ENCODE peak calls at places on chromosomes 5 and 9, in nine cellular contexts. One of them, this sample, is unnamed.

GRCh38 chr5:97094579-97095317 is 47.7 kb downstream of the LIX1 start:
- DNase-seq in upper lobe of right lung: no peak
- DNase-seq in cardiac muscle cell: no peak
- DNase-seq in tibial artery: no peak
- DNase-seq in IMR-90: no peak
- DNase-seq in progenitor cell of endocrine pancreas: no peak
- DNase-seq in AG10803: no peak
- DNase-seq in GM13977: peak; percentile 79
- DNase-seq in activated CD8-positive, alpha-beta T cell treated with anti-CD3 and anti-CD28 coated beads for 36 hours: peak; percentile 63
- DNase-seq in this sample: no peak

GRCh38 chr5:17228833-17229291 is 11.4 kb downstream of the BASP1 start:
- DNase-seq in activated CD8-positive, alpha-beta T cell treated with anti-CD3 and anti-CD28 coated beads for 36 hours: no peak
- DNase-seq in progenitor cell of endocrine pancreas: no peak
- DNase-seq in upper lobe of right lung: no peak
- DNase-seq in AG10803: peak; percentile 72
- DNase-seq in GM13977: peak; percentile 22
- DNase-seq in tibial artery: no peak
- DNase-seq in cardiac muscle cell: peak; percentile 65
- DNase-seq in IMR-90: peak; percentile 78
- DNase-seq in this sample: peak; percentile 77

GRCh38 chr9:133956520-133957076 is 35.5 kb downstream of the VAV2 start:
- DNase-seq in progenitor cell of endocrine pancreas: no peak
- DNase-seq in upper lobe of right lung: no peak
- DNase-seq in IMR-90: peak; percentile 37
- DNase-seq in GM13977: no peak
- DNase-seq in activated CD8-positive, alpha-beta T cell treated with anti-CD3 and anti-CD28 coated beads for 36 hours: no peak
- DNase-seq in AG10803: peak; percentile 36
- DNase-seq in cardiac muscle cell: peak; percentile 41
- DNase-seq in tibial artery: no peak
- DNase-seq in this sample: no peak

GRCh38 chr9:16613605-16614004 is 256.9 kb downstream of the BNC2 start:
- DNase-seq in cardiac muscle cell: no peak
- DNase-seq in AG10803: no peak
- DNase-seq in upper lobe of right lung: no peak
- DNase-seq in GM13977: no peak
- DNase-seq in activated CD8-positive, alpha-beta T cell treated with anti-CD3 and anti-CD28 coated beads for 36 hours: no peak
- DNase-seq in progenitor cell of endocrine pancreas: no peak
- DNase-seq in tibial artery: no peak
- DNase-seq in IMR-90: no peak
- DNase-seq in this sample: no peak

GRCh38 chr5:33257807-33258491 is 182.8 kb upstream of the TARS1 start:
- DNase-seq in tibial artery: no peak
- DNase-seq in activated CD8-positive, alpha-beta T cell treated with anti-CD3 and anti-CD28 coated beads for 36 hours: no peak
- DNase-seq in cardiac muscle cell: peak; percentile 79
- DNase-seq in GM13977: no peak
- DNase-seq in IMR-90: peak; percentile 89
- DNase-seq in progenitor cell of endocrine pancreas: no peak
- DNase-seq in AG10803: peak; percentile 87
- DNase-seq in upper lobe of right lung: no peak
- DNase-seq in this sample: no peak

GRCh38 chr9:99433555-99433954 is 211.5 kb downstream of the SEC61B start:
- DNase-seq in IMR-90: peak; percentile 89
- DNase-seq in tibial artery: no peak
- DNase-seq in progenitor cell of endocrine pancreas: no peak
- DNase-seq in activated CD8-positive, alpha-beta T cell treated with anti-CD3 and anti-CD28 coated beads for 36 hours: peak; percentile 86
- DNase-seq in upper lobe of right lung: peak; percentile 70
- DNase-seq in AG10803: peak; percentile 75
- DNase-seq in GM13977: peak; percentile 69
- DNase-seq in cardiac muscle cell: peak; percentile 62
- DNase-seq in this sample: peak; percentile 78

GRCh38 chr5:156120777-156121176 is 206.2 kb upstream of the SGCD start:
- DNase-seq in progenitor cell of endocrine pancreas: no peak
- DNase-seq in tibial artery: no peak
- DNase-seq in IMR-90: no peak
- DNase-seq in upper lobe of right lung: no peak
- DNase-seq in GM13977: no peak
- DNase-seq in cardiac muscle cell: no peak
- DNase-seq in AG10803: peak; percentile 78
- DNase-seq in activated CD8-positive, alpha-beta T cell treated with anti-CD3 and anti-CD28 coated beads for 36 hours: no peak
- DNase-seq in this sample: no peak

GRCh38 chr9:69104830-69105527 is 69.1 kb upstream of the TJP2 start:
- DNase-seq in AG10803: no peak
- DNase-seq in progenitor cell of endocrine pancreas: no peak
- DNase-seq in GM13977: no peak
- DNase-seq in upper lobe of right lung: peak; percentile 85
- DNase-seq in tibial artery: no peak
- DNase-seq in cardiac muscle cell: no peak
- DNase-seq in activated CD8-positive, alpha-beta T cell treated with anti-CD3 and anti-CD28 coated beads for 36 hours: no peak
- DNase-seq in IMR-90: no peak
- DNase-seq in this sample: peak; percentile 74

GRCh38 chr5:113233606-113234005 is 201.2 kb downstream of the TSSK1B start:
- DNase-seq in GM13977: no peak
- DNase-seq in upper lobe of right lung: no peak
- DNase-seq in progenitor cell of endocrine pancreas: no peak
- DNase-seq in IMR-90: peak; percentile 71
- DNase-seq in tibial artery: no peak
- DNase-seq in AG10803: no peak
- DNase-seq in cardiac muscle cell: no peak
- DNase-seq in activated CD8-positive, alpha-beta T cell treated with anti-CD3 and anti-CD28 coated beads for 36 hours: no peak
- DNase-seq in this sample: no peak

GRCh38 chr5:164351245-164351834 is 845.9 kb downstream of the MAT2B start:
- DNase-seq in cardiac muscle cell: no peak
- DNase-seq in activated CD8-positive, alpha-beta T cell treated with anti-CD3 and anti-CD28 coated beads for 36 hours: no peak
- DNase-seq in upper lobe of right lung: no peak
- DNase-seq in progenitor cell of endocrine pancreas: no peak
- DNase-seq in GM13977: no peak
- DNase-seq in tibial artery: no peak
- DNase-seq in AG10803: no peak
- DNase-seq in IMR-90: no peak
- DNase-seq in this sample: no peak

GRCh38 chr5:53479656-53480473 is 564 bp upstream of the FST start:
- DNase-seq in cardiac muscle cell: peak; percentile 73
- DNase-seq in activated CD8-positive, alpha-beta T cell treated with anti-CD3 and anti-CD28 coated beads for 36 hours: peak; percentile 46
- DNase-seq in upper lobe of right lung: peak; percentile 77
- DNase-seq in progenitor cell of endocrine pancreas: peak; percentile 39
- DNase-seq in tibial artery: peak; percentile 68
- DNase-seq in GM13977: peak; percentile 52
- DNase-seq in AG10803: peak; percentile 85
- DNase-seq in IMR-90: peak; percentile 73
- DNase-seq in this sample: peak; percentile 79

GRCh38 chr5:52693279-52693678 is 94.4 kb upstream of the ITGA1 start:
- DNase-seq in progenitor cell of endocrine pancreas: no peak
- DNase-seq in activated CD8-positive, alpha-beta T cell treated with anti-CD3 and anti-CD28 coated beads for 36 hours: peak; percentile 50
- DNase-seq in tibial artery: peak; percentile 41
- DNase-seq in upper lobe of right lung: no peak
- DNase-seq in cardiac muscle cell: peak; percentile 67
- DNase-seq in AG10803: peak; percentile 54
- DNase-seq in IMR-90: peak; percentile 45
- DNase-seq in GM13977: peak; percentile 11
- DNase-seq in this sample: no peak

GRCh38 chr9:127796225-127796813 is 6.4 kb upstream of the FPGS start:
- DNase-seq in AG10803: peak; percentile 54
- DNase-seq in cardiac muscle cell: no peak
- DNase-seq in IMR-90: peak; percentile 38
- DNase-seq in progenitor cell of endocrine pancreas: no peak
- DNase-seq in tibial artery: no peak
- DNase-seq in upper lobe of right lung: peak; percentile 82
- DNase-seq in GM13977: no peak
- DNase-seq in activated CD8-positive, alpha-beta T cell treated with anti-CD3 and anti-CD28 coated beads for 36 hours: no peak
- DNase-seq in this sample: no peak

GRCh38 chr5:132008961-132009680 is 2.3 kb downstream of the ACSL6 start:
- DNase-seq in upper lobe of right lung: peak; percentile 66
- DNase-seq in AG10803: no peak
- DNase-seq in activated CD8-positive, alpha-beta T cell treated with anti-CD3 and anti-CD28 coated beads for 36 hours: no peak
- DNase-seq in tibial artery: peak; percentile 17
- DNase-seq in IMR-90: no peak
- DNase-seq in progenitor cell of endocrine pancreas: no peak
- DNase-seq in cardiac muscle cell: no peak
- DNase-seq in GM13977: peak; percentile 42
- DNase-seq in this sample: peak; percentile 61

GRCh38 chr5:14428302-14429081 is 153.1 kb upstream of the OTULINL start:
- DNase-seq in IMR-90: peak; percentile 70
- DNase-seq in progenitor cell of endocrine pancreas: no peak
- DNase-seq in tibial artery: no peak
- DNase-seq in cardiac muscle cell: no peak
- DNase-seq in upper lobe of right lung: no peak
- DNase-seq in GM13977: no peak
- DNase-seq in activated CD8-positive, alpha-beta T cell treated with anti-CD3 and anti-CD28 coated beads for 36 hours: no peak
- DNase-seq in AG10803: peak; percentile 51
- DNase-seq in this sample: no peak

GRCh38 chr9:35172878-35173277 is 11.1 kb downstream of the UNC13B start:
- DNase-seq in tibial artery: no peak
- DNase-seq in progenitor cell of endocrine pancreas: no peak
- DNase-seq in upper lobe of right lung: no peak
- DNase-seq in IMR-90: no peak
- DNase-seq in cardiac muscle cell: no peak
- DNase-seq in AG10803: no peak
- DNase-seq in activated CD8-positive, alpha-beta T cell treated with anti-CD3 and anti-CD28 coated beads for 36 hours: no peak
- DNase-seq in GM13977: no peak
- DNase-seq in this sample: no peak

GRCh38 chr9:128275198-128276007 is at the start of gene GOLGA2:
- DNase-seq in activated CD8-positive, alpha-beta T cell treated with anti-CD3 and anti-CD28 coated beads for 36 hours: no peak
- DNase-seq in progenitor cell of endocrine pancreas: peak; percentile 30
- DNase-seq in cardiac muscle cell: peak; percentile 73
- DNase-seq in tibial artery: no peak
- DNase-seq in AG10803: peak; percentile 62
- DNase-seq in IMR-90: peak; percentile 76
- DNase-seq in GM13977: peak; percentile 84
- DNase-seq in upper lobe of right lung: no peak
- DNase-seq in this sample: no peak

GRCh38 chr9:88947581-88948573 is 43.4 kb upstream of the S1PR3 start:
- DNase-seq in upper lobe of right lung: no peak
- DNase-seq in GM13977: no peak
- DNase-seq in IMR-90: peak; percentile 86
- DNase-seq in tibial artery: no peak
- DNase-seq in cardiac muscle cell: peak; percentile 27
- DNase-seq in AG10803: peak; percentile 43
- DNase-seq in activated CD8-positive, alpha-beta T cell treated with anti-CD3 and anti-CD28 coated beads for 36 hours: no peak
- DNase-seq in progenitor cell of endocrine pancreas: no peak
- DNase-seq in this sample: no peak

DNA sequence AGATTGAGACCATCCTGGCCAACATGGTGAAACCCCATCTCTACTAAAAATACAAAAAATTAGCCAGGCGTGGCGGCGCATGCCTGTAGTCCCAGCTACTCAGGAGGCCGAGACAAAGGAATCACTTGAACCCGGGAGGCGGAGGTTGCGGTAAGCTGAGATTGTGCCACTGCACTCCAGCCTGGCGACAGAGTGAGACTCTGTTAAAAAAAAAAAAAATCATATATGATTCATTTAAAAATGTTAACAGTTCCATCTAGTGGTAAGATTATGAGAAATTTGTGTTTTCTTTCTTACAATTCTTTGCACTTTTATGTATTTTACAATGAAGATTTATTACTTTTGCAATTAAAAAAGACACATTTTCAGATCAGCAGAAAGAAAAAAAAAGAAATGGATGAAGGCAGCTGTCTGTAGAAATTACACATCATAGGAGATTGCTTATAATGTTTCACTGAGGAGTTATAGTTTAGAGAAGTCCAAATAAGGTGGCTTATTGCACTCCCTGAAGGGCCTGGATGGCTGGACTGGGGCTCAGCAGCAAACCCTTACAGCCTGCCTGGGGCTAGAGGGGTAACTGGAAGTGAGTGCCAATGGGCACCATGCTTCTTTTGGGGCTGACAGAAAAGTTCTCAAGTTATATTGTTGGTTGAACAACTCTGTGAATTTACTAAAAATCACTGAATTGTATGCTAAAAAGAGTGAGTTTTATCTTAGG is 20.2 kb downstream of the C9orf153 start:
- DNase-seq in activated CD8-positive, alpha-beta T cell treated with anti-CD3 and anti-CD28 coated beads for 36 hours: no peak
- DNase-seq in IMR-90: no peak
- DNase-seq in GM13977: no peak
- DNase-seq in AG10803: no peak
- DNase-seq in upper lobe of right lung: no peak
- DNase-seq in tibial artery: no peak
- DNase-seq in cardiac muscle cell: peak; percentile 8
- DNase-seq in progenitor cell of endocrine pancreas: no peak
- DNase-seq in this sample: no peak
- TF ChIP-seq CTCF in activated CD8-positive, alpha-beta T cell treated with anti-CD3 and anti-CD28 coated beads for 36 hours: no peak
- TF ChIP-seq CTCF in IMR-90: no peak
- TF ChIP-seq CTCF in GM13977: no peak
- TF ChIP-seq CTCF in AG10803: no peak
- TF ChIP-seq CTCF in upper lobe of right lung: no peak
- TF ChIP-seq CTCF in tibial artery: no peak
- TF ChIP-seq CTCF in cardiac muscle cell: peak; percentile 6
- TF ChIP-seq CTCF in progenitor cell of endocrine pancreas: no peak
- TF ChIP-seq CTCF in this sample: peak; percentile 45

DNA sequence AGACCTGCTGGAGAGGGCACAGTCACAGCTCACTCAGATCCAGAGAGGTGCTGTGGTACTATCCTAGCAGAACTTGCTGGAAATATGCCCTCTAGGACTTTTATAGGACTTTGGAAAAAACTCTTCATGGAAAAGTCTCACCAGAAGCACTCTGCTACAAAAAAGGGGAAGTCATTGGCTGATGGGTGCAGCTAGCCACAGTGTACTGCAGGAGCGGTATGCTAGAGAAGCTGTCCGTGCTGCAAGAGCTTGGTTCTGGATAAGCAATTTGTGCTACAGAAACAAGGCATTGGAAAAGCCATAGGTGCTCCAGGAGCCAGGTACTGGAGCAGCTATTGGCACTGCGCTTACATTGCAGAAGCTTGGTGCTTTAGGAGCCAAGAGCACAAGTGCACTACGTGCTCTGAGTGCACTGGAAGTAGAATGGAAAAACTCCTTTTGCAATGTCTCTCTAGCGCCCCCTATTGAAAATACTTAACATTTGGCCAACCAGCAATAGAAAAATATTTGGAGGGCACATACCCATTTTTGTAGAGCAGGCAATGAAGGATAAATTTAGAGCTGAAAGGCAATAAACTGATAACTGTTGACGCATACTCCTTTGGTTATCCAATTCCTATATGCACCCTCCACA is 83.4 kb downstream of the MEGF10 start:
- DNase-seq in GM13977: no peak
- DNase-seq in IMR-90: no peak
- DNase-seq in tibial artery: no peak
- DNase-seq in cardiac muscle cell: no peak
- DNase-seq in progenitor cell of endocrine pancreas: no peak
- DNase-seq in upper lobe of right lung: no peak
- DNase-seq in activated CD8-positive, alpha-beta T cell treated with anti-CD3 and anti-CD28 coated beads for 36 hours: no peak
- DNase-seq in AG10803: no peak
- DNase-seq in this sample: no peak
- TF ChIP-seq CTCF in GM13977: peak; percentile 19
- TF ChIP-seq CTCF in IMR-90: no peak
- TF ChIP-seq CTCF in tibial artery: no peak
- TF ChIP-seq CTCF in cardiac muscle cell: peak; percentile 27
- TF ChIP-seq CTCF in progenitor cell of endocrine pancreas: peak; percentile 35
- TF ChIP-seq CTCF in upper lobe of right lung: no peak
- TF ChIP-seq CTCF in activated CD8-positive, alpha-beta T cell treated with anti-CD3 and anti-CD28 coated beads for 36 hours: no peak
- TF ChIP-seq CTCF in AG10803: peak; percentile 25
- TF ChIP-seq CTCF in this sample: peak; percentile 23

GRCh38 chr9:123713282-123713681 is 216.6 kb downstream of the DENND1A start:
- DNase-seq in cardiac muscle cell: no peak
- DNase-seq in GM13977: no peak
- DNase-seq in upper lobe of right lung: no peak
- DNase-seq in tibial artery: no peak
- DNase-seq in progenitor cell of endocrine pancreas: no peak
- DNase-seq in AG10803: no peak
- DNase-seq in IMR-90: no peak
- DNase-seq in activated CD8-positive, alpha-beta T cell treated with anti-CD3 and anti-CD28 coated beads for 36 hours: no peak
- DNase-seq in this sample: no peak
- TF ChIP-seq CTCF in cardiac muscle cell: no peak
- TF ChIP-seq CTCF in GM13977: no peak
- TF ChIP-seq CTCF in upper lobe of right lung: no peak
- TF ChIP-seq CTCF in tibial artery: no peak
- TF ChIP-seq CTCF in progenitor cell of endocrine pancreas: no peak
- TF ChIP-seq CTCF in AG10803: no peak
- TF ChIP-seq CTCF in IMR-90: no peak
- TF ChIP-seq CTCF in activated CD8-positive, alpha-beta T cell treated with anti-CD3 and anti-CD28 coated beads for 36 hours: no peak
- TF ChIP-seq CTCF in this sample: no peak

GRCh38 chr9:32587901-32588300 is 14.9 kb upstream of the NDUFB6 start:
- DNase-seq in tibial artery: no peak
- DNase-seq in AG10803: peak; percentile 52
- DNase-seq in progenitor cell of endocrine pancreas: no peak
- DNase-seq in IMR-90: peak; percentile 43
- DNase-seq in activated CD8-positive, alpha-beta T cell treated with anti-CD3 and anti-CD28 coated beads for 36 hours: peak; percentile 42
- DNase-seq in GM13977: no peak
- DNase-seq in cardiac muscle cell: no peak
- DNase-seq in upper lobe of right lung: no peak
- DNase-seq in this sample: no peak
- TF ChIP-seq CTCF in tibial artery: no peak
- TF ChIP-seq CTCF in AG10803: no peak
- TF ChIP-seq CTCF in progenitor cell of endocrine pancreas: peak; percentile 9
- TF ChIP-seq CTCF in IMR-90: no peak
- TF ChIP-seq CTCF in activated CD8-positive, alpha-beta T cell treated with anti-CD3 and anti-CD28 coated beads for 36 hours: no peak
- TF ChIP-seq CTCF in GM13977: no peak
- TF ChIP-seq CTCF in cardiac muscle cell: no peak
- TF ChIP-seq CTCF in upper lobe of right lung: no peak
- TF ChIP-seq CTCF in this sample: no peak